ENCODE peak calls at places on chromosomes 3 and 15, in eight cellular contexts. C, J, O, K, Z, Q, H and F are unnamed samples.

GRCh38 chr3:177609613-177610012 is 412.3 kb upstream of the TBL1XR1 start:
- DNase-seq in O (no peak), Q (no peak), H (no peak), J (no peak), C (no peak), K (no peak), Z (no peak), F (no peak)

GRCh38 chr15:80950291-80951078 is 39.1 kb downstream of the MESD start:
- DNase-seq in J (no peak), O (no peak), K (no peak), H (no peak), Q (no peak), C (no peak), Z (no peak), F (no peak)

GRCh38 chr15:52657338-52657737 is 21.9 kb downstream of the ATOSA start:
- DNase-seq in Z (no peak), Q (peak; percentile 92), J (no peak), O (no peak), C (peak; percentile 61), K (peak; percentile 92), H (no peak), F (no peak)

GRCh38 chr15:63277893-63278505 is 594 bp downstream of the APH1B start:
- DNase-seq in O (no peak), Q (no peak), K (no peak), J (no peak), Z (no peak), C (no peak), H (no peak), F (peak; percentile 11)

GRCh38 chr3:45986303-45986982 is 9.2 kb downstream of the FYCO1 start:
- DNase-seq in K (peak; percentile 86), H (no peak), J (no peak), Q (peak; percentile 71), Z (no peak), C (peak; percentile 46), O (no peak), F (no peak)

GRCh38 chr3:138381950-138382715 is 33.8 kb downstream of the MRAS start:
- DNase-seq in Z (peak; percentile 33), O (no peak), H (no peak), C (peak; percentile 21), Q (peak; percentile 61), J (no peak), K (peak; percentile 22), F (no peak)

GRCh38 chr3:36124118-36124796 is 256.0 kb upstream of the STAC start:
- DNase-seq in J (peak; percentile 4), H (no peak), Z (no peak), O (no peak), C (peak; percentile 3), K (peak; percentile 63), Q (peak; percentile 78), F (no peak)

GRCh38 chr3:127990051-127990450 is 62.2 kb upstream of the SEC61A1 start:
- DNase-seq in O (no peak), K (no peak), J (no peak), Q (no peak), Z (no peak), C (no peak), H (no peak), F (no peak)

GRCh38 chr3:99808163-99808794 is 9.4 kb upstream of the CMSS1 start:
- DNase-seq in C (peak; percentile 60), J (peak; percentile 68), O (peak; percentile 27), K (peak; percentile 68), Q (peak; percentile 91), Z (peak; percentile 29), H (no peak), F (peak; percentile 70)

GRCh38 chr15:58396181-58396580 is 35.6 kb upstream of the LIPC start:
- DNase-seq in C (peak; percentile 97), O (no peak), J (no peak), K (peak; percentile 84), Z (no peak), H (no peak), Q (peak; percentile 99), F (no peak)

GRCh38 chr15:68304611-68305337 is 27.2 kb downstream of the FEM1B start:
- DNase-seq in C (no peak), H (no peak), K (no peak), Q (no peak), O (no peak), Z (no peak), J (no peak), F (no peak)

GRCh38 chr3:48187579-48188265 is 495 bp downstream of the CDC25A start:
- DNase-seq in J (no peak), C (no peak), K (no peak), Q (no peak), Z (peak; percentile 46), O (no peak), H (peak; percentile 19), F (no peak)

GRCh38 chr3:187947927-187948682 is 202.8 kb upstream of the BCL6 start:
- DNase-seq in Z (no peak), Q (no peak), H (no peak), O (no peak), K (no peak), J (no peak), C (no peak), F (no peak)

GRCh38 chr3:129317876-129318275 is 39.2 kb downstream of the HMCES start:
- DNase-seq in K (no peak), H (no peak), C (no peak), Q (no peak), Z (peak; percentile 49), O (no peak), J (no peak), F (peak; percentile 58)

GRCh38 chr3:129320261-129320660 is 41.6 kb downstream of the HMCES start:
- DNase-seq in O (no peak), H (no peak), C (no peak), K (no peak), J (no peak), Z (no peak), Q (no peak), F (no peak)

GRCh38 chr3:129320825-129321487 is 42.3 kb downstream of the HMCES start:
- DNase-seq in K (no peak), H (no peak), J (no peak), O (no peak), Q (no peak), C (no peak), Z (no peak), F (no peak)

GRCh38 chr3:129317014-129317771 is 38.5 kb downstream of the HMCES start:
- DNase-seq in J (no peak), O (no peak), K (no peak), H (no peak), Z (no peak), C (no peak), Q (no peak), F (no peak)

DNA sequence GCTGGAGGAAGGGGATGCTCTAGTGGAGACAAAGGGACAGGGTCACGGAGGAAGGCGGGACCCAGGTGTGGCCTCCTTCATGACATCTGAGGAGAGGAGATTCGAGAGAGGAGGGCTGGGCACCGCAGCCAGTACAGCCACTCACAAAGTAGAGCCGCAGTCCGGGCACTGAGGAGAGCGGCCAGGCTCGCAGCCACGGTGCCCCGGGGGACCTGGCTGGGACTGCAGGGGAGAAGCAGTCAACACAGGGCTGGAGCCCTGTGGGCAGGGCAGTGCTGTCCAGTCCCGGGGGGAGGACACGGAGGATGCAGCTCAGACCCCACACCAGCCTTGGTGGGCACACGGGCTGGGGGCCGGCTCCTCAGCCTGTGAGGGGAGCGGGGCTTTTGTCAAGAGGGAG is 40.3 kb downstream of the HMCES start:
- DNase-seq in O (no peak), Z (no peak), Q (no peak), J (no peak), K (no peak), H (no peak), C (no peak), F (no peak)
- TF ChIP-seq CTCF in O (no peak), Z (no peak), Q (no peak), J (no peak), K (no peak), H (no peak), C (no peak), F (no peak)

DNA sequence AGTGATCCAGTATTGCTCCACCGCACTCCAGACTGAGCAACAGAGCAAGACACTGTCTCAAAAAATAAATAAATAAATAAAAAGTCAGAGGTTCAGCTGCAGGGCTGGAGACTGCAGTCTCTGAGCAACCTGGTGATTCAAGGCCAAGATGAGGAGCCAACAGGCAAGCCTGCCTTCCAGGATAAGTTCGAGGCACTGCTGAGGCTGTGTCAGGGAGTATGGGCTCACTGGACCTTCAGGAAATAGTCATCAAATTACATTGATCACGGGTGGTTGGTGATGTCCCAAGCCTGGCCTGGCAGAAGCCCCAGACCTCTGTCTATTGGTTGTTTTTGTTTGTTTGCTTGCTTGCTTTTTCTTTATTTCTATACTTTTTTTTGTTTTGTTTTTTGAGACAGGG is 41.5 kb downstream of the IDH2 start:
- DNase-seq in Z (no peak), K (no peak), Q (peak; percentile 33), J (no peak), C (no peak), O (no peak), H (no peak), F (no peak)
- H3K4me3 ChIP-seq in Z (no peak overlapping the region), K (no peak overlapping the region), Q (no peak overlapping the region), J (no peak overlapping the region), C (no peak overlapping the region), O (no peak overlapping the region), H (no peak overlapping the region), F (no peak overlapping the region)

GRCh38 chr3:28334552-28334951 is 14.0 kb upstream of the ZCWPW2 start:
- DNase-seq in Z (no peak), C (no peak), K (no peak), H (no peak), Q (peak; percentile 24), J (no peak), O (no peak), F (no peak)
- TF ChIP-seq CTCF in Z (no peak), C (no peak), K (peak; percentile 8), H (no peak), Q (no peak), J (peak; percentile 7), O (no peak), F (no peak)

GRCh38 chr3:49813497-49814174 is at the start of gene UBA7:
- DNase-seq in J (no peak), C (peak; percentile 35), O (no peak), Q (peak; percentile 73), K (peak; percentile 85), Z (peak; percentile 63), H (no peak), F (peak; percentile 69)
- H3K4me3 ChIP-seq in J (no peak within 1 kb of the TSS), C (peak within 1 kb of the TSS; percentile 54), O (peak within 1 kb of the TSS; percentile 70), Q (peak within 1 kb of the TSS; percentile 56), K (peak within 1 kb of the TSS; percentile 47), Z (peak within 1 kb of the TSS; percentile 44), H (peak within 1 kb of the TSS; percentile 65), F (peak within 1 kb of the TSS; percentile 84)